ENCODE peak calls at places on chromosomes 6 and 20, in eight cellular contexts. Z, E, J, D, F, M, G and L are unnamed samples.

GRCh38 chr6:37103169-37104039 is 66.5 kb upstream of the PIM1 start:
- DNase-seq in Z (peak), E (no peak), J (peak), D (peak), F (peak), M (peak), G (peak), L (peak)

GRCh38 chr6:52749546-52750152 is 13.6 kb downstream of the GSTA2 start:
- DNase-seq in Z (no peak), E (no peak), J (no peak), D (no peak), F (no peak), M (no peak), G (no peak), L (no peak)

GRCh38 chr6:72832271-72832670 is 210.4 kb downstream of the KCNQ5 start:
- DNase-seq in Z (no peak), E (no peak), J (no peak), D (no peak), F (no peak), M (no peak), G (no peak), L (no peak)

GRCh38 chr20:61959301-61959700 is 106.4 kb downstream of the TAF4 start:
- DNase-seq in Z (peak), E (no peak), J (peak), D (no peak), F (no peak), M (no peak), G (no peak), L (no peak)

GRCh38 chr6:99559056-99559455 is 9.4 kb downstream of the CCNC start:
- DNase-seq in Z (no peak), E (no peak), J (no peak), D (no peak), F (no peak), M (no peak), G (no peak), L (no peak)

GRCh38 chr20:33914871-33915270 is 78.8 kb upstream of the RALY start:
- DNase-seq in Z (no peak), E (peak), J (no peak), D (no peak), F (no peak), M (no peak), G (peak), L (no peak)

GRCh38 chr6:14072084-14072483 is 45.5 kb upstream of the CD83 start:
- DNase-seq in Z (no peak), E (no peak), J (no peak), D (no peak), F (no peak), M (no peak), G (no peak), L (no peak)

GRCh38 chr20:32327087-32327681 is 30.9 kb upstream of the ASXL1 start:
- DNase-seq in Z (no peak), E (no peak), J (peak), D (no peak), F (no peak), M (no peak), G (no peak), L (no peak)

GRCh38 chr6:51163843-51164529 is 345.3 kb downstream of the TFAP2B start:
- DNase-seq in Z (no peak), E (no peak), J (no peak), D (no peak), F (no peak), M (no peak), G (no peak), L (no peak)

GRCh38 chr6:36929152-36929551 is 25.4 kb upstream of the PI16 start:
- DNase-seq in Z (no peak), E (no peak), J (no peak), D (no peak), F (no peak), M (no peak), G (no peak), L (no peak)

GRCh38 chr20:41412324-41412723 is 45.7 kb upstream of the EMILIN3 start:
- DNase-seq in Z (no peak), E (no peak), J (no peak), D (no peak), F (no peak), M (no peak), G (no peak), L (no peak)